ENCODE peak calls at places on chromosomes 1 and 21, in seven cellular contexts. One of them, this sample, is unnamed.

GRCh38 chr1:221824025-221824424 is 82.1 kb upstream of the DUSP10 start:
- DNase-seq in IMR-90: peak
- DNase-seq in mesendoderm: no peak
- DNase-seq in H9: no peak
- DNase-seq in H1: no peak
- DNase-seq in neuronal stem cell: no peak
- DNase-seq in trophoblast cell: no peak
- DNase-seq in this sample: no peak

GRCh38 chr1:16474166-16474800 is 33.8 kb downstream of the NECAP2 start:
- DNase-seq in IMR-90: no peak
- DNase-seq in mesendoderm: no peak
- DNase-seq in H9: no peak
- DNase-seq in H1: no peak
- DNase-seq in neuronal stem cell: no peak
- DNase-seq in trophoblast cell: no peak
- DNase-seq in this sample: no peak

GRCh38 chr1:31483012-31483946 is 70.3 kb downstream of the SERINC2 start:
- DNase-seq in IMR-90: peak
- DNase-seq in mesendoderm: no peak
- DNase-seq in H9: no peak
- DNase-seq in H1: no peak
- DNase-seq in neuronal stem cell: no peak
- DNase-seq in trophoblast cell: peak
- DNase-seq in this sample: peak

GRCh38 chr21:39900491-39900890 is 33.3 kb downstream of the PCP4 start:
- DNase-seq in IMR-90: no peak
- DNase-seq in mesendoderm: peak
- DNase-seq in H9: no peak
- DNase-seq in H1: no peak
- DNase-seq in neuronal stem cell: no peak
- DNase-seq in trophoblast cell: peak
- DNase-seq in this sample: no peak

GRCh38 chr1:85330206-85330605 is 53.8 kb upstream of the BCL10 start:
- DNase-seq in IMR-90: peak
- DNase-seq in mesendoderm: peak
- DNase-seq in H9: no peak
- DNase-seq in H1: no peak
- DNase-seq in neuronal stem cell: no peak
- DNase-seq in trophoblast cell: peak
- DNase-seq in this sample: peak

GRCh38 chr1:86394416-86394815 is 1.7 kb downstream of the ODF2L start:
- DNase-seq in IMR-90: peak
- DNase-seq in mesendoderm: no peak
- DNase-seq in H9: no peak
- DNase-seq in H1: no peak
- DNase-seq in neuronal stem cell: no peak
- DNase-seq in trophoblast cell: peak
- DNase-seq in this sample: peak

GRCh38 chr1:113905435-113905861 is 322 bp downstream of the DCLRE1B start:
- DNase-seq in IMR-90: no peak
- DNase-seq in mesendoderm: peak
- DNase-seq in H9: peak
- DNase-seq in H1: peak
- DNase-seq in neuronal stem cell: no peak
- DNase-seq in trophoblast cell: peak
- DNase-seq in this sample: no peak

GRCh38 chr1:245074232-245074747 is 80.5 kb upstream of the KIF26B start:
- DNase-seq in IMR-90: peak
- DNase-seq in mesendoderm: no peak
- DNase-seq in H9: no peak
- DNase-seq in H1: no peak
- DNase-seq in neuronal stem cell: peak
- DNase-seq in trophoblast cell: no peak
- DNase-seq in this sample: peak

DNA sequence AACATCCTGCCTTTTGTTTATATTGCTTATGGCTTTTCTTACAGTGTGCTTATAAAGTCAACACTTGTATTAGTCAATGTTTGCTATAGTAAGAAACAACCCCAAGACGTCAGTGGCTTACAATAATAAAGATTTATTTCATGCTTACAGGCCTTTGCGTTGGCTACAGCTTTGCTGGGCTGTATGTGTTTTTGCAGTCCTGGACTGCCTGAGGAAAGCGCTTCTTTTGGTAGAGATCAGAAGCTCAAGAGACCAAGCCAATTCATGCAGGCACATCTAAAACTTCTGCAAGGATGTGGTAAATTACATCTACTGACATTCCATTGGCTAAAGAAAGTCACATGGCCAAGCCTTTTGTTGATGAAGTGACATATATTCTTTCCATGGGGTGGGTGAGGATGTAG is 17.5 kb upstream of the PRKAA2 start:
- DNase-seq in IMR-90: peak
- DNase-seq in mesendoderm: peak
- DNase-seq in H9: no peak
- DNase-seq in H1: no peak
- DNase-seq in neuronal stem cell: no peak
- DNase-seq in trophoblast cell: no peak
- DNase-seq in this sample: peak
- H3K27ac ChIP-seq in IMR-90: no peak
- H3K27ac ChIP-seq in mesendoderm: no peak
- H3K27ac ChIP-seq in H9: no peak
- H3K27ac ChIP-seq in H1: no peak
- H3K27ac ChIP-seq in neuronal stem cell: no peak
- H3K27ac ChIP-seq in trophoblast cell: no peak
- H3K27ac ChIP-seq in this sample: no peak

DNA sequence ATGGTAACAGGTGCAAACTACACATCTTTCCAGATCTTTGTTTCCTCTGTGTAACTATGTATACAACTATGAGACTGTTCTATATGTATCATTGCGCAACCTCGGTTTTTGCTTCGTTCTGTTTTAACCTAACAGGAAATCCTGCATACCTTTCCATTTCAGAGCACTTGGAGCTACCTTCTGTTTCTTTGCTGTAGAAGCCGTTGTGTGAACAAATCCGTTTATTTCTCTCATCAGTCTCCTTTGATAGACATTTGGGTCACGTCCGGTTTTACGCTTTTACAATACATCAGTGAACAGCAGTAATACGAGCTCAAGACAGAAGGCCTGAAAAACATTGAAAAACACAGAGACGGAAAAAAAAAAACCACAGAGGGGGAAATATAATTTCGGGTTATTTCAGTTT is 10.5 kb downstream of the ATP5IF1 start:
- DNase-seq in IMR-90: peak
- DNase-seq in mesendoderm: no peak
- DNase-seq in H9: no peak
- DNase-seq in H1: no peak
- DNase-seq in neuronal stem cell: no peak
- DNase-seq in trophoblast cell: peak
- DNase-seq in this sample: no peak
- H4K8ac ChIP-seq in IMR-90: peak
- H4K8ac ChIP-seq in mesendoderm: no peak
- H4K8ac ChIP-seq in H9: no peak
- H4K8ac ChIP-seq in H1: no peak
- H4K8ac ChIP-seq in neuronal stem cell: no peak
- H4K8ac ChIP-seq in trophoblast cell: no peak
- H4K8ac ChIP-seq in this sample: no peak

GRCh38 chr21:38813143-38813542 is 7.4 kb downstream of the ETS2 start:
- DNase-seq in IMR-90: no peak
- DNase-seq in mesendoderm: peak
- DNase-seq in H9: peak
- DNase-seq in H1: no peak
- DNase-seq in neuronal stem cell: no peak
- DNase-seq in trophoblast cell: no peak
- DNase-seq in this sample: no peak

GRCh38 chr21:38809170-38809878 is 3.6 kb downstream of the ETS2 start:
- DNase-seq in IMR-90: no peak
- DNase-seq in mesendoderm: no peak
- DNase-seq in H9: no peak
- DNase-seq in H1: peak
- DNase-seq in neuronal stem cell: no peak
- DNase-seq in trophoblast cell: no peak
- DNase-seq in this sample: no peak

GRCh38 chr21:38810826-38811164 is 5.1 kb downstream of the ETS2 start:
- DNase-seq in IMR-90: no peak
- DNase-seq in mesendoderm: no peak
- DNase-seq in H9: no peak
- DNase-seq in H1: no peak
- DNase-seq in neuronal stem cell: no peak
- DNase-seq in trophoblast cell: no peak
- DNase-seq in this sample: no peak

GRCh38 chr21:38810034-38810825 is 4.5 kb downstream of the ETS2 start:
- DNase-seq in IMR-90: no peak
- DNase-seq in mesendoderm: no peak
- DNase-seq in H9: peak
- DNase-seq in H1: peak
- DNase-seq in neuronal stem cell: no peak
- DNase-seq in trophoblast cell: no peak
- DNase-seq in this sample: no peak

GRCh38 chr21:38811257-38811656 is 5.5 kb downstream of the ETS2 start:
- DNase-seq in IMR-90: peak
- DNase-seq in mesendoderm: no peak
- DNase-seq in H9: peak
- DNase-seq in H1: no peak
- DNase-seq in neuronal stem cell: no peak
- DNase-seq in trophoblast cell: peak
- DNase-seq in this sample: peak
- H3K27ac ChIP-seq in IMR-90: no peak
- H3K27ac ChIP-seq in mesendoderm: no peak
- H3K27ac ChIP-seq in H9: no peak
- H3K27ac ChIP-seq in H1: no peak
- H3K27ac ChIP-seq in neuronal stem cell: no peak
- H3K27ac ChIP-seq in trophoblast cell: no peak
- H3K27ac ChIP-seq in this sample: no peak

GRCh38 chr1:36097693-36098585 is 9.2 kb downstream of the ADPRS start:
- DNase-seq in IMR-90: no peak
- DNase-seq in mesendoderm: no peak
- DNase-seq in H9: no peak
- DNase-seq in H1: no peak
- DNase-seq in neuronal stem cell: no peak
- DNase-seq in trophoblast cell: no peak
- DNase-seq in this sample: no peak

GRCh38 chr1:36096500-36097412 is 8.1 kb downstream of the ADPRS start:
- DNase-seq in IMR-90: peak
- DNase-seq in mesendoderm: peak
- DNase-seq in H9: peak
- DNase-seq in H1: peak
- DNase-seq in neuronal stem cell: no peak
- DNase-seq in trophoblast cell: no peak
- DNase-seq in this sample: peak

GRCh38 chr1:36099681-36100341 is 11.1 kb downstream of the ADPRS start:
- DNase-seq in IMR-90: peak
- DNase-seq in mesendoderm: peak
- DNase-seq in H9: peak
- DNase-seq in H1: peak
- DNase-seq in neuronal stem cell: peak
- DNase-seq in trophoblast cell: peak
- DNase-seq in this sample: peak

GRCh38 chr1:36100376-36100775 is 11.7 kb downstream of the ADPRS start:
- DNase-seq in IMR-90: no peak
- DNase-seq in mesendoderm: no peak
- DNase-seq in H9: no peak
- DNase-seq in H1: no peak
- DNase-seq in neuronal stem cell: no peak
- DNase-seq in trophoblast cell: no peak
- DNase-seq in this sample: no peak

GRCh38 chr1:36098650-36099365 is 10.1 kb downstream of the ADPRS start:
- DNase-seq in IMR-90: no peak
- DNase-seq in mesendoderm: no peak
- DNase-seq in H9: no peak
- DNase-seq in H1: no peak
- DNase-seq in neuronal stem cell: no peak
- DNase-seq in trophoblast cell: no peak
- DNase-seq in this sample: no peak
- H4K8ac ChIP-seq in IMR-90: no peak
- H4K8ac ChIP-seq in mesendoderm: no peak
- H4K8ac ChIP-seq in H9: no peak
- H4K8ac ChIP-seq in H1: peak
- H4K8ac ChIP-seq in neuronal stem cell: no peak
- H4K8ac ChIP-seq in trophoblast cell: no peak
- H4K8ac ChIP-seq in this sample: no peak

GRCh38 chr21:46091631-46092025 is 6.3 kb upstream of the COL6A2 start:
- DNase-seq in IMR-90: peak
- DNase-seq in mesendoderm: no peak
- DNase-seq in H9: no peak
- DNase-seq in H1: no peak
- DNase-seq in neuronal stem cell: no peak
- DNase-seq in trophoblast cell: no peak
- DNase-seq in this sample: no peak
- H3K27ac ChIP-seq in IMR-90: peak
- H3K27ac ChIP-seq in mesendoderm: no peak
- H3K27ac ChIP-seq in H9: no peak
- H3K27ac ChIP-seq in H1: no peak
- H3K27ac ChIP-seq in neuronal stem cell: no peak
- H3K27ac ChIP-seq in trophoblast cell: no peak
- H3K27ac ChIP-seq in this sample: no peak

GRCh38 chr1:71658295-71658694 is 577.5 kb upstream of the ZRANB2 start:
- DNase-seq in IMR-90: no peak
- DNase-seq in mesendoderm: no peak
- DNase-seq in H9: no peak
- DNase-seq in H1: no peak
- DNase-seq in neuronal stem cell: no peak
- DNase-seq in trophoblast cell: no peak
- DNase-seq in this sample: no peak
- H4K8ac ChIP-seq in IMR-90: no peak
- H4K8ac ChIP-seq in mesendoderm: no peak
- H4K8ac ChIP-seq in H9: no peak
- H4K8ac ChIP-seq in H1: no peak
- H4K8ac ChIP-seq in neuronal stem cell: no peak
- H4K8ac ChIP-seq in trophoblast cell: no peak
- H4K8ac ChIP-seq in this sample: no peak